ENCODE peak calls at places on chromosomes 4 and X, in six cellular contexts. K is heart left ventricle, R is ovary, B is neural progenitor cell, O is IMR-90, S is MM.1S. F is an unnamed sample.

GRCh38 chrX:18210470-18210869 is 10.2 kb downstream of the BEND2 start:
- DNase-seq in O (peak), R (no peak), S (peak), B (no peak), K (no peak), F (peak)

GRCh38 chr4:168598191-168598590 is 101.3 kb downstream of the PALLD start:
- DNase-seq in K (no peak), B (no peak), O (no peak), R (no peak), S (no peak), F (no peak)

GRCh38 chr4:119692001-119692400 is 63.4 kb upstream of the PDE5A start:
- DNase-seq in K (peak), R (no peak), B (no peak), S (no peak), O (peak), F (peak)

GRCh38 chr4:128871948-128872347 is 62.4 kb downstream of the JADE1 start:
- DNase-seq in O (peak), B (no peak), R (no peak), K (no peak), S (no peak), F (peak)

GRCh38 chrX:136453114-136453513 is 34.6 kb upstream of the BRS3 start:
- DNase-seq in O (no peak), K (no peak), B (no peak), S (no peak), R (no peak), F (no peak)

GRCh38 chr4:99572527-99573240 is 1.9 kb upstream of the MTTP start:
- DNase-seq in S (no peak), R (no peak), K (no peak), O (peak), B (no peak), F (no peak)

GRCh38 chrX:66038115-66038514 is 1.8 kb downstream of the VSIG4 start:
- DNase-seq in R (no peak), O (no peak), S (no peak), B (no peak), K (no peak), F (no peak)

GRCh38 chrX:100477468-100477867 is 67.4 kb upstream of the PCDH19 start:
- DNase-seq in K (no peak), R (no peak), O (no peak), S (no peak), B (no peak), F (no peak)

GRCh38 chr4:77009511-77010120 is 60.1 kb downstream of the SEPTIN11 start:
- DNase-seq in K (no peak), R (no peak), O (no peak), B (no peak), S (no peak), F (no peak)

GRCh38 chrX:13487731-13488505 is 81.5 kb upstream of the EGFL6 start:
- DNase-seq in O (peak), S (peak), B (peak), R (peak), K (peak), F (peak)

GRCh38 chrX:16882188-16882587 is 12.0 kb upstream of the RBBP7 start:
- DNase-seq in B (peak), K (peak), S (peak), R (peak), O (peak), F (peak)

GRCh38 chr4:173371292-173372192 is 788 bp downstream of the SAP30 start:
- DNase-seq in R (peak), S (peak), O (peak), K (peak), B (peak), F (peak)

GRCh38 chrX:17475820-17476219 is 100.8 kb downstream of the NHS start:
- DNase-seq in B (no peak), O (no peak), S (no peak), K (no peak), R (no peak), F (no peak)

GRCh38 chrX:9644335-9644734 is 121.3 kb downstream of the GPR143 start:
- DNase-seq in B (no peak), R (no peak), O (no peak), K (no peak), S (no peak), F (no peak)

GRCh38 chrX:76159453-76159852 is 13.4 kb upstream of the PBDC1 start:
- DNase-seq in B (no peak), R (no peak), K (no peak), O (no peak), S (no peak), F (no peak)

GRCh38 chr4:10461091-10461849 is 4.0 kb upstream of the ZNF518B start:
- DNase-seq in S (peak), K (peak), B (peak), R (peak), O (peak), F (peak)

GRCh38 chr4:85821688-85822087 is 346.7 kb downstream of the ARHGAP24 start:
- DNase-seq in S (no peak), K (no peak), B (no peak), O (no peak), R (no peak), F (no peak)

GRCh38 chr4:108644237-108644636 is 6.2 kb upstream of the OSTC start:
- DNase-seq in R (no peak), S (no peak), O (peak), B (no peak), K (no peak), F (peak)

GRCh38 chrX:1595711-1596060 is 4.3 kb downstream of the AKAP17A start:
- DNase-seq in O (no peak), R (no peak), B (no peak), S (no peak), K (no peak), F (no peak)

GRCh38 chr4:139528377-139529005 is 27.5 kb downstream of the SETD7 start:
- DNase-seq in K (peak), O (peak), R (peak), S (no peak), B (no peak), F (peak)

GRCh38 chr4:87270144-87270543 is 49.7 kb upstream of the KLHL8 start:
- DNase-seq in R (no peak), K (no peak), B (peak), S (no peak), O (peak), F (peak)

GRCh38 chr4:147782087-147782781 is 50.3 kb downstream of the ARHGAP10 start:
- DNase-seq in O (peak), S (no peak), B (no peak), K (no peak), R (no peak), F (peak)

GRCh38 chrX:155266446-155266845 is 2.2 kb upstream of the RAB39B start:
- DNase-seq in S (no peak), O (no peak), K (no peak), R (no peak), B (no peak), F (no peak)

GRCh38 chr4:183130328-183131155 is 31.5 kb downstream of the WWC2 start:
- DNase-seq in K (peak), S (no peak), B (no peak), R (no peak), O (peak), F (peak)

GRCh38 chrX:65601530-65602281 is 65.7 kb upstream of the MSN start:
- DNase-seq in K (peak), B (no peak), S (peak), R (peak), O (peak), F (peak)

GRCh38 chr4:105106416-105106815 is 40.3 kb upstream of the TET2 start:
- DNase-seq in K (no peak), O (no peak), R (no peak), B (no peak), S (no peak), F (peak)

GRCh38 chr4:169927280-169927679 is 98.9 kb downstream of the MFAP3L start:
- DNase-seq in O (no peak), B (no peak), S (no peak), K (no peak), R (no peak), F (no peak)

GRCh38 chr4:94641702-94642560 is 115.8 kb upstream of the BMPR1B start:
- DNase-seq in R (no peak), K (no peak), S (no peak), O (peak), B (no peak), F (peak)

GRCh38 chr4:87188063-87188462 is 32.4 kb downstream of the KLHL8 start:
- DNase-seq in S (no peak), B (no peak), K (no peak), R (no peak), O (peak), F (peak)

GRCh38 chr4:48698029-48698901 is 81.8 kb downstream of the FRYL start:
- DNase-seq in O (peak), R (no peak), B (peak), K (peak), S (no peak), F (peak)

GRCh38 chr4:7652451-7652871 is 217.7 kb upstream of the PSAPL1 start:
- DNase-seq in K (no peak), B (no peak), R (peak), O (no peak), S (no peak), F (peak)

GRCh38 chr4:7655267-7655548 is 220.5 kb upstream of the PSAPL1 start:
- DNase-seq in S (no peak), O (no peak), K (no peak), B (no peak), R (peak), F (no peak)

GRCh38 chr4:7654550-7655266 is 220.0 kb upstream of the PSAPL1 start:
- DNase-seq in R (peak), B (no peak), S (no peak), O (no peak), K (no peak), F (no peak)

GRCh38 chr4:7652906-7653305 is 218.2 kb upstream of the PSAPL1 start:
- DNase-seq in O (no peak), B (no peak), R (peak), S (no peak), K (no peak), F (no peak)

DNA sequence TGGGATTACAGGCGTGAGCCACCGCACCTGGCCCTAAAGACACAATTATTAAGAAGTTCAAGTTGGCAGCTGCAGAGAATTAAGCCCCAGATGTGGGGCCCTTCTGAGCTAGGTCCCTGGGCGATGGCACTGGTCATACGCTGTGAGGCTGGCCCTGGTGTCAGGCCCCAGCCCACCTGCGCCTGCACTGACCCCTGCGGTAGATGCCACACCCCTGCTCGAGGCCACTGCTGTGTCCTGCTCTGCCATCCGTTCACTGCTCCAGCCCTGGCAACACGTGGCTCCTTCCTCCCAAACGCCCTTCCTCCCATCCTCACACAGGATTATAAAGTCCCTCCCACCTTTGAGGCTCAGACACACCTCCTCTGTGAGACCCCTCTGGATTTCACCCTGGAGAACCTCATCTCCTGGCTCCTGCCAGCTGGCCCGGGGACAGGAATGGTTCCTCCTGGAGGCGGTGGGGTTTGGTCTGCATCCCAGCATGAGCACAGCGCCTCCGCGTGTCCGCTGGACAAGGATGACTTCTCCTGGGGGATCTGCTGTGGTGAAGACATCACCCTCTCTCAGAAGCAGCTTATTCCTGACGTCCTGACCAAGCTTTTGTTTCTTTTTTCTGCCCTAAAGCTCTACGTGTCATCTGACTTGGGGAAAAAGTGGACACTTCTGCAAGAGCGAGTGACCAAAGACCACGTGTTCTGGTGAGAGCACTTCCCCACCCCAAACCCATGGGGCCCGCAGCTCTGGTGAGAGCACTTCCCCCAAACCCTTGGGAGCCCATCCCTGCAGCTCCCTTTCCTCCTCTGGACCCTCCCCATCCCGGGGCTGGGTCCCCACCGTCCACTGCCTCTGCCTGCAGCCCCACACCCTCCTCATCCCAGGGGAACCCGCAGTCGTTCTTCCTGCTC is 219.0 kb upstream of the PSAPL1 start:
- DNase-seq in K (no peak), R (peak), S (no peak), O (no peak), B (no peak), F (no peak)
- TF ChIP-seq CTCF in K (no peak), R (no peak), S (no peak), O (no peak), B (no peak), F (peak)

GRCh38 chr4:3355266-3355748 is 62.5 kb downstream of the RGS12 start:
- DNase-seq in O (no peak), S (no peak), K (no peak), B (no peak), R (no peak), F (no peak)
- H3K4me3 ChIP-seq in O (no peak), S (no peak), K (no peak), B (no peak), R (no peak), F (no peak)

GRCh38 chrX:70954871-70955270 is 24.0 kb upstream of the SLC7A3 start:
- DNase-seq in R (no peak), O (no peak), K (no peak), B (no peak), S (no peak), F (no peak)

DNA sequence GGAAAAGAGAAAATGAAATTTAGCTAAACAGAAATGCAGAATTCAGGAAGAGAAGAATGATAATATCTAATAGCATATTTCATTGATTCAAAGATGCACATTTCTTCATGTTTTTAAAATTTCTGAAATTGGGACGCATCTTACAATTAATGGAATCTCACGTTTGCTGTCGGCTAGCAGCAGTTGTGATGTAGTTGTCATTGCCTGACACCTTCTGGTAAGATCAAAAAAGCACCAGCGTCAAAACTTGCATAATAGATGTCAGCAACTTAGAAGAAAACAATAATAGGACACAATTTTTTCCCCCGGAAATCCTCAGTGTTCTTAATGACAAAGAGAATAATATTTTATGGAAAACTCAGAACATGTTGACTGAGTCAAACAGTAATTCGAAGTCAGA is 29.8 kb upstream of the SLC7A3 start:
- DNase-seq in R (no peak), K (no peak), O (no peak), B (peak), S (peak), F (no peak)
- TF ChIP-seq CTCF in R (no peak), K (no peak), O (peak), B (peak), S (peak), F (no peak)

GRCh38 chrX:371907-372306 is 14.8 kb downstream of the PPP2R3B start:
- DNase-seq in O (no peak), B (peak), K (no peak), S (no peak), R (no peak), F (no peak)

GRCh38 chrX:372856-373640 is 13.7 kb downstream of the PPP2R3B start:
- DNase-seq in O (peak), B (peak), K (no peak), R (no peak), S (no peak), F (no peak)

GRCh38 chrX:369563-370101 is 17.1 kb downstream of the PPP2R3B start:
- DNase-seq in K (no peak), B (no peak), S (no peak), O (no peak), R (no peak), F (no peak)

GRCh38 chrX:370244-370962 is 16.3 kb downstream of the PPP2R3B start:
- DNase-seq in S (no peak), K (peak), B (no peak), O (no peak), R (no peak), F (no peak)

GRCh38 chrX:370963-371745 is 15.6 kb downstream of the PPP2R3B start:
- DNase-seq in B (no peak), O (no peak), S (no peak), K (no peak), R (no peak), F (no peak)
- H3K4me3 ChIP-seq in B (no peak), O (no peak), S (no peak), K (peak), R (no peak), F (no peak)

DNA sequence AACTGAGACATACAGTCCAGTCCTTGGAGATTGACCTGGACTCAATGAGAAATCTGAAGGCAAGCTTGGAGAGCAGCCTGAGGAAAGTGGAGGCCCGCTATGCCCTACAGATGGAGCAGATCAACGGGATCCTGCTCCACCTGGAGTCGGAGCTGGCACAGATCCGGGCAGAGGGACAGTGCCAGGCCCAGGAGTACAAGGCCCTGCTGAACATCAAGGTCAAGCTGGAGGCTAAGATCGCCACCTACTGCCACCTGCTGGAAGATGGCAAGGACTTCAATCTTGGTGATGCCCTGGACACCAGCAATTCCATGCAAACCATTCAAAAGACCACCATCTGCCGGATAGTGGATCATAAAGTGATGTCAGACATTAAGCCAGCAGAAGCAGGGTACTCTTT is 20.4 kb upstream of the FRMPD3 start:
- DNase-seq in B (peak), O (peak), S (peak), R (no peak), K (no peak), F (no peak)
- TF ChIP-seq CTCF in B (peak), O (no peak), S (peak), R (no peak), K (peak), F (peak)

F was measured in astrocyte of the spinal cord.